ENCODE peak calls at places on chromosomes 5 and 9, in six cellular contexts. O is SK-N-SH; N is CD8-positive, alpha-beta memory T cell; M is fibroblast of the aortic adventitia; V is choroid plexus epithelial cell; E is CD4-positive, alpha-beta memory T cell. B is an unnamed sample.

GRCh38 chr9:126615251-126615790 is 1.6 kb downstream of the LMX1B start:
- DNase-seq in O (no peak), N (no peak), M (no peak), V (peak; percentile 34), E (no peak), B (no peak)

GRCh38 chr9:20524776-20525175 is 97.5 kb downstream of the MLLT3 start:
- DNase-seq in O (no peak), N (no peak), M (no peak), V (peak; percentile 13), E (no peak), B (no peak)

GRCh38 chr5:95715799-95716461 is 15.2 kb upstream of the RHOBTB3 start:
- DNase-seq in O (no peak), N (no peak), M (peak; percentile 88), V (peak; percentile 79), E (no peak), B (no peak)

GRCh38 chr9:32389365-32389764 is 4.9 kb downstream of the ACO1 start:
- DNase-seq in O (no peak), N (no peak), M (no peak), V (no peak), E (no peak), B (no peak)

GRCh38 chr5:157607371-157608161 is 32.0 kb upstream of the ADAM19 start:
- DNase-seq in O (no peak), N (peak; percentile 74), M (peak; percentile 43), V (peak; percentile 70), E (peak; percentile 57), B (no peak)

GRCh38 chr9:127316586-127317383 is 52.2 kb downstream of the GARNL3 start:
- DNase-seq in O (no peak), N (no peak), M (peak; percentile 26), V (no peak), E (no peak), B (no peak)

GRCh38 chr5:76513486-76513885 is 109.7 kb downstream of the F2RL2 start:
- DNase-seq in O (no peak), N (no peak), M (peak; percentile 3), V (no peak), E (no peak), B (no peak)

GRCh38 chr9:131701789-131702337 is 38.0 kb downstream of the RAPGEF1 start:
- DNase-seq in O (no peak), N (no peak), M (no peak), V (peak; percentile 21), E (no peak), B (no peak)

GRCh38 chr5:145872486-145872885 is 328 bp downstream of the GRXCR2 start:
- DNase-seq in O (no peak), N (no peak), M (no peak), V (no peak), E (no peak), B (no peak)

GRCh38 chr5:71719092-71719964 is at the start of gene CARTPT:
- DNase-seq in O (peak; percentile 64), N (no peak), M (no peak), V (peak; percentile 14), E (no peak), B (no peak)

GRCh38 chr9:134887686-134888602 is 7.3 kb downstream of the FCN2 start:
- DNase-seq in O (no peak), N (no peak), M (no peak), V (no peak), E (no peak), B (no peak)

GRCh38 chr5:149489605-149490037 is 61.6 kb downstream of the CSNK1A1 start:
- DNase-seq in O (no peak), N (no peak), M (peak; percentile 86), V (peak; percentile 69), E (no peak), B (peak; percentile 76)
- H3K4me3 ChIP-seq in O (no peak overlapping the region), N (no peak overlapping the region), M (no peak overlapping the region), V (no peak overlapping the region), E (no peak overlapping the region), B (no peak overlapping the region)

GRCh38 chr5:16507716-16508115 is 42.1 kb upstream of the ZNF622 start:
- DNase-seq in O (no peak), N (no peak), M (peak; percentile 10), V (no peak), E (no peak), B (no peak)
- H3K4me3 ChIP-seq in O (no peak overlapping the region), N (no peak overlapping the region), M (no peak overlapping the region), V (no peak overlapping the region), E (no peak overlapping the region), B (no peak overlapping the region)

DNA sequence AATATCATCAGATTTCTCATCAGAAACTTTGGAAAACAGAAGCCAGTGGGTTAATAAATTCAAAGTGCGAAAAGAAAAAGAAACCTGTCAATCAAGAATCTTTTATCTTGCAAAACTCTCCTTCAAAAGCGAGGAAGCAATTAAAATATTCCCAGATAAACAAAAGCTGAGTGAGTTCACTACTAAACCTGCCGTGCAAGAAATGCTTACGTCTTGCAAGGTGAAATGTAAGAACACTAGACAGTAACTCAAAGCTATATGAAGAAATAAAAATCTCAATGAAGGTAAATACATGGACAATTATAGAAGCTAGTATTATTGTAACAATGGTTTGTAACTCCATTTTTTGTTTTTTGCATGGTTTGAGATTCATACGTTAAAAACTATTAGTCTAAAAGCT is 62.8 kb upstream of the IL33 start:
- DNase-seq in O (no peak), N (no peak), M (no peak), V (no peak), E (no peak), B (no peak)
- H3K4me3 ChIP-seq in O (no peak overlapping the region), N (no peak overlapping the region), M (no peak overlapping the region), V (no peak overlapping the region), E (no peak overlapping the region), B (no peak overlapping the region)

GRCh38 chr5:155729684-155730059 is 597.3 kb upstream of the SGCD start:
- DNase-seq in O (peak; percentile 26), N (no peak), M (no peak), V (no peak), E (no peak), B (no peak)
- H3K4me3 ChIP-seq in O (no peak overlapping the region), N (no peak overlapping the region), M (no peak overlapping the region), V (no peak overlapping the region), E (no peak overlapping the region), B (no peak overlapping the region)

DNA sequence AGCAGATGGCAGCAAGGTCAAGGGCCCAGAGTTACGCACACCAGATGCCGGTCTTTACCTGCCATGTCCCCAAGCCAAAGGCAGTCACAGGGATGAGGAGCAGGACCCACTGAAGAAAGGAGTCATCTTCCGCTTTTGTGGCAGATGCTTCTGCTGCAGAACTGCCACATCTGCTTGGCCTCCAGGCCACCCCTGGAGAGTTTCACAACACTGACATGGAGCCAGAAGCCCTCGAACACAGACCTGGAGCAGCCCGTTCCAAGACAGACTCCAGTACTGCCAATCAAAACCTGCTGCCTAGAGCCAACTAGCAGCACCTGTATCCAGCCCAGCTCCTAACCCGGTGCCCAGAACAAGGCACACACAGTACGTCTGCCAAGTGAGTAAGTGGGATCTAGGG is 1.5 kb downstream of the SURF1 start:
- DNase-seq in O (no peak), N (no peak), M (no peak), V (no peak), E (no peak), B (no peak)
- H3K4me3 ChIP-seq in O (no peak overlapping the region), N (no peak overlapping the region), M (no peak overlapping the region), V (no peak overlapping the region), E (no peak overlapping the region), B (no peak overlapping the region)

GRCh38 chr5:155556700-155557099 is 543.1 kb downstream of the KIF4B start:
- DNase-seq in O (no peak), N (no peak), M (no peak), V (no peak), E (no peak), B (no peak)

GRCh38 chr5:155554500-155554899 is 540.9 kb downstream of the KIF4B start:
- DNase-seq in O (no peak), N (no peak), M (no peak), V (no peak), E (no peak), B (no peak)

GRCh38 chr5:155562153-155562552 is 548.6 kb downstream of the KIF4B start:
- DNase-seq in O (no peak), N (no peak), M (no peak), V (no peak), E (no peak), B (no peak)

DNA sequence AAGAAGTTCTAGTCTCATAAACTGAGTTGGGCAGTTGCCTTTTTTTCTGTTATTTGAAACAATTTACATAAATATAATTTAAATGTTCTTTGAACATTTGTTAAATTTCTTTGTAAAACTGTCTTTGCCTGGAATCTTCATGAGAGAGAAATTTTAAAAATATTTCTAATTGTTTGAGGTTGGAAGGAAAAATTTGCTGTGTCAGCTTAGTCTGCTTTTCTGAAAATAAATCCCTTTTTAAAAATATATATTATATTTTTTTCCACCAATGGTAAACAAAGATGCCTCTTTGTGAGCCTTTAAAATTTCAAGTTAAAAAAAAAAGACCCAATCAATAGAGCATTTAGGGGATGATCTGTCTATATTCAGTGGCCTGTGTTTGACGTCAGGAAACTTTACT is 542.7 kb downstream of the KIF4B start:
- DNase-seq in O (no peak), N (no peak), M (no peak), V (no peak), E (no peak), B (no peak)
- H3K4me3 ChIP-seq in O (no peak overlapping the region), N (no peak overlapping the region), M (no peak overlapping the region), V (no peak overlapping the region), E (no peak overlapping the region), B (no peak overlapping the region)

DNA sequence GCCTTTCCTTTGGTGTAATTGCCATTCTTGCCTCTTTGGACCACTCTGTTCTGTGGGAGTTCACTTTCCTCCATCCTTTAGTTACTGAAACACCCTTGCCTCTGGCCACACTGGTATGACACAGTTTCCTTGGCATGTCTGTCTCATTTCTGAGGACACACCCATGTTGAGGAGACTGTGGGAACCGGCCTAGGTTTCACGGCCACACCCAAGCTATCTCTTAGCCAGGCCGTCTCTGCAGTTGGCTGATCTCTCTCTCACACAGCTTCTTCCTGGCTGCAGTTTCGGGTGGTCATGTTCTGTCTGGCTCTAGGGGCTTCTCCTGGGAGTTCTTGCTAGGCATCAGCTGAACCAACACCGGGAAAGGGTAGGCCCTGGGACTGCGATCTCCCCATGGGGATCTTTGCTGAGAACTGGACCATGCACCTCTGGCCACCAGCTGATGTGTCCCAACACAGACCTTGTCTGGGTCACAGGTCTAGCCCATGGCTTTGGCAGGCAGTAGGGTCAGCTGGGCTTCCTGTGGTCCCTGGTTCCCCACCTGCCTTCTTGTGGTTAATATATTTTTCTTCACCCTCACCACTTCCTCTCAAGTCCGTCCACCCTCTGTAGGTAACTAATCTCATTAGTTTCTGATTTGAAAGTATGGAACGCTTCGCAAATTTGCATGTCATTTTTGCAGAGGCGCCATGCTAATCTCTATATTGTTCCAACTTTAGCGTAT is 24.9 kb downstream of the ARHGEF37 start:
- DNase-seq in O (no peak), N (no peak), M (peak; percentile 92), V (peak; percentile 64), E (no peak), B (no peak)
- H3K4me3 ChIP-seq in O (no peak overlapping the region), N (no peak overlapping the region), M (no peak overlapping the region), V (no peak overlapping the region), E (no peak overlapping the region), B (no peak overlapping the region)

DNA sequence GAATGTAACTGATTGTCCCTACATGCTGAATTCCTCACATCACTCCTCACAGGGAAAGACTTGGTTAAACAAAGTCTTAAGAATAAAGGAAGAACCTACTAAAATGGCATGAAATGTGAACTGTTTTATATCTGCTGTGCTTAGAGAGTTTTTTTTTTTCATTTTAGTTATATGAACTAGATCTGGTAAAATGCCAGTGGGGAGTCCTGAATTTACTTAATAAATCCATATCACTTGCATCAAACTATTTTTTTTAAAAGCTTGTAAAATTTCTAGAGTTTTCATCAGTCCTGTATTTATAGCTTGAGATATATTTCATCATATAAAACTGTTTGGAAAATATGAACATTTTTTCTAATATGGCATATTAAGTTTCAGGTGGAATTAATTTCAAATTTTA is 1528.6 kb downstream of the EFNA5 start:
- DNase-seq in O (no peak), N (no peak), M (no peak), V (no peak), E (no peak), B (no peak)
- H3K4me3 ChIP-seq in O (no peak overlapping the region), N (no peak overlapping the region), M (no peak overlapping the region), V (no peak overlapping the region), E (no peak overlapping the region), B (no peak overlapping the region)

B was measured in uterus.